ENCODE peak calls at places on chromosomes 13 and 19, in five cellular contexts. F is SK-N-SH, V is HCT116, I is A549, A is H1. X is an unnamed sample.

GRCh38 chr19:52248256-52248655 is 21.1 kb upstream of the ZNF766 start:
- DNase-seq in I (no peak), F (peak; percentile 34), V (peak; percentile 16), A (peak; percentile 56), X (peak; percentile 69)

GRCh38 chr19:14090509-14091085 is at the start of gene SAMD1:
- DNase-seq in F (peak; percentile 95), A (peak; percentile 67), V (peak; percentile 76), I (peak; percentile 51), X (peak; percentile 94)

GRCh38 chr13:49539746-49540145 is 44.0 kb downstream of the PHF11 start:
- DNase-seq in I (no peak), A (no peak), V (no peak), F (no peak), X (no peak)

GRCh38 chr13:105196052-105196451 is 1339.4 kb downstream of the EFNB2 start:
- DNase-seq in I (no peak), F (no peak), V (no peak), A (no peak), X (peak; percentile 4)

GRCh38 chr13:42650470-42650869 is 76.5 kb downstream of the TNFSF11 start:
- DNase-seq in V (no peak), I (no peak), F (no peak), A (no peak), X (no peak)

GRCh38 chr19:38004505-38005223 is 97.7 kb downstream of the SIPA1L3 start:
- DNase-seq in F (peak; percentile 89), I (peak; percentile 91), V (peak; percentile 81), A (peak; percentile 78), X (peak; percentile 90)

GRCh38 chr19:18481505-18482222 is 40.2 kb downstream of the ELL start:
- DNase-seq in F (no peak), I (no peak), V (no peak), A (no peak), X (no peak)

GRCh38 chr13:99065250-99066015 is 87.6 kb upstream of the DOCK9 start:
- DNase-seq in V (no peak), I (no peak), F (no peak), A (no peak), X (no peak)

GRCh38 chr19:34481861-34482379 is 362 bp downstream of the WTIP start:
- DNase-seq in A (peak; percentile 63), F (peak; percentile 77), V (no peak), I (peak; percentile 57), X (no peak)

GRCh38 chr19:31260171-31260933 is 88.9 kb downstream of the TSHZ3 start:
- DNase-seq in V (no peak), A (no peak), I (no peak), F (peak; percentile 2), X (no peak)

GRCh38 chr19:38538386-38538785 is 79.4 kb downstream of the MAP4K1 start:
- DNase-seq in F (no peak), I (no peak), V (no peak), A (no peak), X (no peak)

GRCh38 chr19:38401148-38401547 is 1.7 kb upstream of the FAM98C start:
- DNase-seq in V (no peak), A (no peak), I (no peak), F (no peak), X (no peak)

GRCh38 chr13:50123862-50124535 is 108.8 kb downstream of the KCNRG start:
- DNase-seq in F (no peak), A (peak; percentile 87), I (peak; percentile 21), V (peak; percentile 84), X (peak; percentile 99)

GRCh38 chr13:84445776-84446175 is 563.5 kb upstream of the SLITRK1 start:
- DNase-seq in A (no peak), V (no peak), I (no peak), F (no peak), X (no peak)

GRCh38 chr13:25840261-25840660 is 211.6 kb downstream of the SHISA2 start:
- DNase-seq in V (no peak), I (no peak), A (no peak), F (no peak), X (no peak)

GRCh38 chr13:31781064-31781463 is 41.7 kb downstream of the RXFP2 start:
- DNase-seq in A (no peak), V (no peak), F (no peak), I (no peak), X (no peak)

GRCh38 chr13:98189841-98190505 is 12.9 kb upstream of the RNF113B start:
- DNase-seq in I (no peak), A (no peak), V (no peak), F (peak; percentile 52), X (peak; percentile 22)

GRCh38 chr13:73450583-73450982 is 391.8 kb downstream of the KLF5 start:
- DNase-seq in V (no peak), I (no peak), F (no peak), A (no peak), X (no peak)

GRCh38 chr13:39952244-39953233 is 297.1 kb downstream of the COG6 start:
- DNase-seq in I (no peak), F (no peak), A (no peak), V (no peak), X (no peak)

GRCh38 chr19:7460562-7460966 is 28.3 kb downstream of the PEX11G start:
- DNase-seq in V (no peak), F (no peak), A (no peak), I (no peak), X (no peak)

GRCh38 chr13:31675521-31675953 is 63.8 kb upstream of the RXFP2 start:
- DNase-seq in F (peak; percentile 62), A (no peak), V (no peak), I (no peak), X (peak; percentile 5)

GRCh38 chr19:39167461-39168257 is 29.1 kb upstream of the NCCRP1 start:
- DNase-seq in F (no peak), A (no peak), V (no peak), I (no peak), X (no peak)

GRCh38 chr13:43309301-43309700 is 285.9 kb downstream of the DNAJC15 start:
- DNase-seq in I (no peak), F (no peak), V (no peak), A (no peak), X (no peak)

GRCh38 chr19:38264486-38265212 is at the start of gene SPINT2:
- DNase-seq in F (peak; percentile 72), A (peak; percentile 98), V (peak; percentile 67), I (peak; percentile 84), X (no peak)

GRCh38 chr13:77751513-77752456 is 54.3 kb downstream of the SLAIN1 start:
- DNase-seq in A (no peak), I (peak; percentile 6), F (peak; percentile 23), V (peak; percentile 6), X (peak; percentile 74)

GRCh38 chr13:36163809-36164308 is 32.7 kb upstream of the DCLK1 start:
- DNase-seq in I (no peak), V (no peak), A (no peak), F (peak; percentile 20), X (no peak)

GRCh38 chr19:6216236-6216995 is 63.4 kb downstream of the MLLT1 start:
- DNase-seq in V (no peak), F (peak; percentile 39), A (no peak), I (no peak), X (no peak)

GRCh38 chr19:6218497-6219146 is 61.2 kb downstream of the MLLT1 start:
- DNase-seq in V (peak; percentile 51), I (peak; percentile 82), F (peak; percentile 97), A (peak; percentile 99), X (peak; percentile 78)

GRCh38 chr19:6215701-6216235 is 64.0 kb downstream of the MLLT1 start:
- DNase-seq in F (peak; percentile 32), I (no peak), A (no peak), V (no peak), X (no peak)

GRCh38 chr19:6217752-6218403 is 61.9 kb downstream of the MLLT1 start:
- DNase-seq in I (no peak), F (no peak), A (no peak), V (no peak), X (no peak)

DNA sequence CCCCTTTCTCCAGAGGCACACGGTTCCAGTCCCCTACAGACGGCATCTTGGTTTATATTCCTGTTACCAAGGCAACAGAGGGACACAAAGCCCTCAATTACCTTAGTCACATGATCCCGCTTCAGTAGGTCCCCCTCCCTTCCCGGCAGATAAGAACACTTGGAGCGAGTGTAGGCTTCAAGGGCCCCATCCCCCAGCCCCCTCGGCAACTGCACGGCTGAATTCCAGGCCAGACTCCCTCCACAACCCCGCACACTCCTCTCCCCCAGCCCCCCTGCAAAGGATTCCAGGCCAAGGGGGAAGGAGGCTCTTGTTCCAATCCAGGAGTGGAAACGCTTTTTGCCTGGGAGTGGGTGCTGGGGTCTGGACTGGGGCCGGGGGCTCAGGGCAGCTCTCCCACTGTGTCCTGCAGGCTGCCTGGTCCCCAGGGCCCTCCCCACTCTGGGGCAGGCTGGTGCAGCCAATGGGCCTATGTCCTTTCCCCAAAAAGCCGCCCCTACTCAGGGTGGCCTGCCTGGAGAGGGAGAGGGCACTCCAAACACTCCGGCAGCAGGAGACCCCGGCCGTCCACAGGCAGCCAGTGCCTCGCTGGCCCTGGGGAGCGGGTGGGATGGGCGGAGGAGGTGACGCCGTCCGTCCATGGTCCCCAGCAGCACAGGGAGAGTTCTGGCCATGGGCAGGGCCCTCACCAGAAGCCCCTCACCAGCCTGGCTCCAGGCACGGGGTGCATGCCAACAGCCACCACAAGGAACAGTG is 62.6 kb downstream of the MLLT1 start:
- DNase-seq in F (peak; percentile 93), A (no peak), V (no peak), I (no peak), X (no peak)
- H3K4me3 ChIP-seq in F (no peak overlapping the region), A (no peak overlapping the region), V (no peak overlapping the region), I (no peak overlapping the region), X (no peak overlapping the region)

DNA sequence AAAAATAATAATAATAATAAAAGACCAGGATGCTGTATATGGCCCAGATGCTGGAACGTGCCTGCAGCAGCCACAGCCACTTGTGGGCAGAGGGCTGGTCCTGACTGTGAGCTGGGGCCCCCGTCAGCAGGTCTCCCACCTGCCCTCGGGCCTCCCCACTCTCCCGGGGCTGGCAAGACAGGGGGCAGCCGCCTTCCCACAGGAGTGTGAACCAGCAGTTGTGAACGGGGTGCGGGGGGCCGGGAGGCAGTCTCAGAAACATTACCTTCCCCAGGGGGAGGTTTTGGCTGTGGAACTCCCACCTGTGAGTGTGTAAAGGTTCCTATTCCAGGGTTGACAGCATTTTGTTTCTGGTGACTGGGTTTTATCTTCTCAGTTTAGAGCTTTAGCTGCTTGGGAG is 151.4 kb downstream of the KDM4B start:
- DNase-seq in I (no peak), F (no peak), A (no peak), V (no peak), X (no peak)
- TF ChIP-seq MAX in I (no peak), F (no peak), A (no peak), V (no peak), X (no peak)

GRCh38 chr19:10817291-10818038 is 18.5 kb downstream of the TMED1 start:
- DNase-seq in V (no peak), A (no peak), I (no peak), F (peak; percentile 88), X (no peak)
- H3K4me3 ChIP-seq in V (no peak overlapping the region), A (no peak overlapping the region), I (no peak overlapping the region), F (peak overlapping the region; percentile 33), X (no peak overlapping the region)

DNA sequence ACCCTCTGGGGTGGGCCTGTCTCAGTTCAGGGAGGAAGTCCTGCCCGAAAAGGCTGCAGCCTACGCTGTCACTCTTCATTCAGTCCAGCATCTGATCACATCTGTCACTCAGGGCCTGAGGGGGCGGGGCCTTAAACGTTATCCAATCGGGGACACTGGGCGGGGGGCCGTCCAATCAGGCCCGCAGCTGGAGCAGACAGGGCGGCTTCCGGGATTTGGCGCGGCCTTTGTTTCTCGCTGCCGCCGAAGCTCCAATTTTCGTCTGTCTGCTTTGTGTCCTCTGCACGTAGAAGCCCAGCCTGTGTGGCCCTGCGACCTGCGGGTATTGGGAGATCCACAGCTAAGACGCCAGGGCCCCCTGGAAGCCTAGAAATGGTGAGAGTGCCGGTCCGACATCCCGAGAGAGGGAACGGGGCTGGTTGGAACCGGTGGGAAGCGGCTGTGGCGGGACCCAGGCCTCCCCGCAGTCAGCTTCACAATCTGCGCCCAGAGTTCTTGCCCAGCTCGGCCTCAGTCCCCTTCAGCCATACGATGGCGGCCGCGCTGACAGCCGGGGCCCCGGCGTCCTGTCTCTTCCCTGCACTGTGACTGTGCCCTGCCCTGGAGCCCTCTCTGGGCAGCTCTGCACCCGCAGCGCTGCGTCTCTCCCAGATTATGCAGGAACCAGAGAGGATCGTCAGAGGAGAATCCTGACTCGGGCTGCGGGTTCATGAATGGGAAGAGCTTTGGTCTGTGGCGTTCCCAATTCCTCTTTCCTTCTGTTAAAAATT is at the start of gene ZNF730:
- DNase-seq in V (no peak), I (no peak), F (peak; percentile 85), A (peak; percentile 91), X (peak; percentile 95)
- TF ChIP-seq MAX in V (no peak), I (no peak), F (peak; percentile 25), A (no peak), X (no peak)

X was measured in NB4.